ENCODE peak calls at places on chromosomes 12 and 14, in ten cellular contexts. M, X, J, D, E, V, C, N, L and Z are unnamed samples.
A peak's percentile ranks its signal among the peaks of the same experiment; 100 is the strongest.

GRCh38 chr12:62722971-62723680 is 211.8 kb downstream of the PPM1H start:
- DNase-seq in M (no peak), E (no peak), L (no peak), X (no peak), D (no peak), N (no peak), V (no peak), J (no peak), C (no peak), Z (no peak)

GRCh38 chr14:105689722-105690121 is 163.3 kb downstream of the TMEM121 start:
- DNase-seq in V (no peak), M (no peak), X (no peak), J (no peak), C (no peak), N (no peak), D (no peak), L (no peak), E (no peak), Z (no peak)

GRCh38 chr12:98594050-98594853 is 766 bp downstream of the SLC25A3 start:
- DNase-seq in V (peak; percentile 36), X (peak; percentile 90), N (peak; percentile 43), J (no peak), C (no peak), E (peak; percentile 60), L (no peak), M (no peak), D (no peak), Z (no peak)

GRCh38 chr12:14961466-14962155 is at the start of gene ARHGDIB:
- DNase-seq in X (peak; percentile 88), D (no peak), L (peak; percentile 78), N (no peak), M (no peak), E (peak; percentile 94), C (no peak), V (no peak), J (no peak), Z (peak; percentile 54)

GRCh38 chr12:121663610-121663929 is 5.9 kb downstream of the MORN3 start:
- DNase-seq in E (no peak), X (no peak), N (no peak), L (no peak), D (no peak), J (no peak), M (no peak), C (no peak), V (no peak), Z (no peak)

GRCh38 chr12:111171334-111171733 is 197.6 kb downstream of the PHETA1 start:
- DNase-seq in J (no peak), L (no peak), C (no peak), V (no peak), E (no peak), M (no peak), N (no peak), X (no peak), D (no peak), Z (no peak)

GRCh38 chr12:75658826-75659823 is 147.7 kb upstream of the KRR1 start:
- DNase-seq in D (peak; percentile 76), V (peak; percentile 96), L (no peak), C (peak; percentile 69), X (no peak), M (peak; percentile 67), J (no peak), N (peak; percentile 69), E (no peak), Z (no peak)

GRCh38 chr12:67648306-67649164 is at the start of gene DYRK2:
- DNase-seq in C (no peak), V (peak; percentile 75), D (peak; percentile 70), N (peak; percentile 79), M (peak; percentile 60), J (peak; percentile 83), E (peak; percentile 92), L (peak; percentile 60), X (peak; percentile 94), Z (peak; percentile 90)

GRCh38 chr14:52080171-52080800 is 11.4 kb upstream of the NID2 start:
- DNase-seq in C (no peak), M (no peak), J (no peak), D (peak; percentile 84), L (no peak), X (no peak), N (peak; percentile 88), V (no peak), E (no peak), Z (no peak)

GRCh38 chr14:24233538-24233866 is 773 bp downstream of the GMPR2 start:
- DNase-seq in V (no peak), M (no peak), C (no peak), L (no peak), N (no peak), E (peak; percentile 64), J (no peak), D (no peak), X (peak; percentile 68), Z (no peak)

GRCh38 chr12:55842681-55843429 is at the start of gene MMP19:
- DNase-seq in X (no peak), C (peak; percentile 50), D (peak; percentile 68), L (no peak), N (peak; percentile 86), M (peak; percentile 67), J (peak; percentile 72), E (no peak), V (no peak), Z (no peak)

GRCh38 chr14:36585100-36585499 is 2.7 kb upstream of the NKX2-8 start:
- DNase-seq in E (no peak), J (no peak), D (no peak), L (no peak), N (no peak), M (no peak), V (no peak), X (no peak), C (no peak), Z (no peak)

GRCh38 chr12:94157891-94158495 is 9.6 kb downstream of the PLXNC1 start:
- DNase-seq in N (no peak), J (no peak), E (no peak), X (no peak), V (no peak), M (no peak), L (no peak), C (no peak), D (no peak), Z (no peak)

GRCh38 chr12:49873361-49873934 is 30.3 kb downstream of the FAIM2 start:
- DNase-seq in M (peak; percentile 79), V (no peak), X (peak; percentile 54), N (peak; percentile 33), J (no peak), C (no peak), D (no peak), E (no peak), L (no peak), Z (no peak)

GRCh38 chr14:34931206-34931605 is 51.6 kb upstream of the SRP54 start:
- DNase-seq in E (no peak), N (no peak), M (no peak), X (no peak), L (peak; percentile 8), D (no peak), J (no peak), V (peak; percentile 26), C (no peak), Z (no peak)

GRCh38 chr12:109714141-109714912 is 702 bp downstream of the FAM222A start:
- DNase-seq in E (peak; percentile 80), X (peak; percentile 90), J (peak; percentile 83), V (peak; percentile 71), L (peak; percentile 4), C (no peak), N (peak; percentile 49), D (no peak), M (no peak), Z (peak; percentile 64)

GRCh38 chr12:132445884-132446471 is 44.0 kb upstream of the FBRSL1 start:
- DNase-seq in E (no peak), M (peak; percentile 46), J (no peak), D (peak; percentile 60), V (peak; percentile 92), C (peak; percentile 41), X (no peak), L (peak; percentile 58), N (peak; percentile 84), Z (peak; percentile 23)

GRCh38 chr12:21837847-21838246 is 63.3 kb upstream of the KCNJ8 start:
- DNase-seq in D (no peak), X (no peak), N (no peak), V (no peak), C (no peak), J (no peak), L (no peak), M (no peak), E (no peak), Z (no peak)

GRCh38 chr12:117031843-117032592 is 67.2 kb downstream of the TESC start:
- DNase-seq in M (no peak), X (peak; percentile 52), C (no peak), L (no peak), N (no peak), E (peak; percentile 77), V (no peak), D (no peak), J (no peak), Z (peak; percentile 31)

GRCh38 chr14:74313601-74314000 is 10.9 kb upstream of the ABCD4 start:
- DNase-seq in N (no peak), D (no peak), V (no peak), L (no peak), E (no peak), M (no peak), J (no peak), X (no peak), C (no peak), Z (no peak)

GRCh38 chr14:99603471-99603933 is 505 bp downstream of the CCDC85C start:
- DNase-seq in M (no peak), V (no peak), D (no peak), N (peak; percentile 47), L (peak; percentile 23), E (no peak), X (no peak), J (no peak), C (no peak), Z (no peak)

GRCh38 chr14:53953002-53953827 is 3.4 kb downstream of the BMP4 start:
- DNase-seq in M (peak; percentile 51), V (peak; percentile 56), N (peak; percentile 90), D (peak; percentile 49), L (no peak), E (no peak), C (no peak), X (peak; percentile 96), J (peak; percentile 89), Z (peak; percentile 31)